ENCODE peak calls at places on chromosomes 6 and 20, in seven cellular contexts. K is prostate gland; A is CD8-positive, alpha-beta T cell; Q is left ventricle myocardium inferior; T is sigmoid colon; L is CD4-positive, alpha-beta memory T cell; Y is heart right ventricle. C is an unnamed sample.

GRCh38 chr20:33871362-33871761 is 60.2 kb downstream of the CHMP4B start:
- DNase-seq in A (no peak), Q (no peak), K (peak; percentile 67), L (no peak), Y (no peak), T (peak; percentile 75), C (no peak)

GRCh38 chr6:16471222-16471784 is 232.9 kb downstream of the GMPR start:
- DNase-seq in T (no peak), A (no peak), Q (no peak), K (no peak), L (no peak), Y (no peak), C (no peak)

GRCh38 chr6:46781478-46782378 is 11.5 kb upstream of the MEP1A start:
- DNase-seq in K (peak; percentile 75), T (no peak), Q (no peak), Y (no peak), L (peak; percentile 10), A (no peak), C (no peak)

GRCh38 chr6:21946298-21946783 is 350.5 kb downstream of the PRL start:
- DNase-seq in K (no peak), L (no peak), T (no peak), Y (no peak), Q (no peak), A (no peak), C (no peak)

GRCh38 chr20:63636752-63637633 is 10.1 kb upstream of the GMEB2 start:
- DNase-seq in A (no peak), T (no peak), Y (no peak), Q (no peak), L (no peak), K (no peak), C (peak; percentile 27)

GRCh38 chr6:23696946-23697345 is 429.1 kb upstream of the NRSN1 start:
- DNase-seq in Y (no peak), Q (no peak), T (no peak), L (no peak), K (peak; percentile 35), A (no peak), C (no peak)

GRCh38 chr6:143498428-143498827 is 13.1 kb downstream of the FUCA2 start:
- DNase-seq in A (no peak), Y (no peak), Q (no peak), K (no peak), T (no peak), L (peak; percentile 25), C (peak; percentile 33)

GRCh38 chr6:18260448-18261106 is 3.8 kb downstream of the DEK start:
- DNase-seq in Y (no peak), A (no peak), L (no peak), Q (no peak), T (no peak), K (no peak), C (no peak)

GRCh38 chr6:111985202-111985731 is 68.6 kb upstream of the CCN6 start:
- DNase-seq in L (peak; percentile 43), T (no peak), Q (no peak), K (peak; percentile 61), A (no peak), Y (no peak), C (no peak)

GRCh38 chr6:3892613-3893012 is 43.4 kb downstream of the FAM50B start:
- DNase-seq in A (no peak), Y (no peak), L (no peak), Q (no peak), T (no peak), K (no peak), C (no peak)

GRCh38 chr6:43930440-43931154 is 160.6 kb downstream of the VEGFA start:
- DNase-seq in A (no peak), T (peak; percentile 32), Q (peak; percentile 3), Y (no peak), L (no peak), K (no peak), C (no peak)

GRCh38 chr6:112227411-112227810 is 27.0 kb downstream of the LAMA4 start:
- DNase-seq in T (no peak), L (no peak), Q (no peak), A (no peak), Y (no peak), K (no peak), C (no peak)

GRCh38 chr20:1122388-1123315 is 4.2 kb downstream of the PSMF1 start:
- DNase-seq in A (no peak), K (peak; percentile 53), T (no peak), L (no peak), Y (peak; percentile 33), Q (peak; percentile 32), C (no peak)

GRCh38 chr6:104956663-104957294 is at the start of gene LIN28B:
- DNase-seq in A (no peak), L (no peak), Q (no peak), Y (no peak), K (no peak), T (no peak), C (no peak)

GRCh38 chr20:25360631-25361286 is 29.9 kb downstream of the ABHD12 start:
- DNase-seq in T (no peak), K (peak; percentile 68), Q (no peak), Y (no peak), A (no peak), L (no peak), C (no peak)

GRCh38 chr20:37680420-37680819 is 13.4 kb upstream of the CTNNBL1 start:
- DNase-seq in L (no peak), Y (no peak), T (no peak), K (no peak), Q (no peak), A (no peak), C (no peak)

GRCh38 chr20:37723668-37724067 is 29.8 kb downstream of the CTNNBL1 start:
- DNase-seq in T (no peak), Q (no peak), L (no peak), Y (no peak), K (peak; percentile 47), A (no peak), C (no peak)

GRCh38 chr6:73309784-73310502 is 44.1 kb downstream of the DPPA5 start:
- DNase-seq in A (no peak), K (peak; percentile 27), T (peak; percentile 69), Y (peak; percentile 60), L (peak; percentile 35), Q (peak; percentile 35), C (peak; percentile 9)

GRCh38 chr6:139027620-139028182 is 844 bp upstream of the ABRACL start:
- DNase-seq in T (no peak), K (no peak), L (peak; percentile 27), A (no peak), Q (no peak), Y (no peak), C (no peak)

GRCh38 chr20:48736636-48737035 is 91.2 kb downstream of the PREX1 start:
- DNase-seq in K (no peak), Y (no peak), L (no peak), Q (no peak), T (peak; percentile 4), A (no peak), C (no peak)
- H3K4me1 ChIP-seq in K (no peaks in the 10 kb centered on the region), Y (peaks cover 73% of the 10 kb centered on the region), L (peaks cover 61% of the 10 kb centered on the region), Q (peaks cover 57% of the 10 kb centered on the region), T (no peaks in the 10 kb centered on the region), A (peaks cover 61% of the 10 kb centered on the region), C (peaks cover 47% of the 10 kb centered on the region)

DNA sequence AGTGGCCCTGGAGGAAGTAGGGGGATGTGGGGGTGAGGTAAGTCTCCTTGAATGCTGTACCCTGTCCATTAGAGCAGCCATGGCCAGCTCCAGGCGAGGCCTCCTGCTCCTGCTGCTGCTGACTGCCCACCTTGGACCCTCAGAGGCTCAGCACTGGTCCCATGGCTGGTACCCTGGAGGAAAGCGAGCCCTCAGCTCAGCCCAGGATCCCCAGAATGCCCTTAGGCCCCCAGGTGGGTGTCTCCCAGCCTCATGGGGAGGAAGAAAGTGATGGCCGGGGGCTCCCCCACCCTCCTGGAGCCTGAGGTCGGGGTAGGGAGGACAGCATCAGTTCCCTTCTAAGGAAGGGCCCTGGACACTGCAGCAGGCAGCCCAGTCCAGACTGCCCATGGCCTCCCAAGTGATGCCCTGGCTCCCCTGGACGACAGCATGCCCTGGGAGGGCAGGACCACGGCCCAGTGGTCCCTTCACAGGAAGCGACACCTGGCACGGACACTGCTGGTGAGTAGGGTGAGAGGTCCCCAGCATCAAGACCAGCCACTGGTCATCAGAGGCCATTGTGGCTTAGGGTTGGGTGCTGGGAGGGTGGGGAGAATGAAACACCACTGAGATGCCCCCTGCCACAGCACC is 1.0 kb downstream of the GNRH2 start:
- DNase-seq in Q (no peak), T (no peak), Y (no peak), L (no peak), A (no peak), K (no peak), C (no peak)
- H3K27ac ChIP-seq in Q (peak overlapping the region; percentile 96), T (peak overlapping the region; percentile 91), Y (no peak overlapping the region), L (no peak overlapping the region), A (no peak overlapping the region), K (no peak overlapping the region), C (no peak overlapping the region)

DNA sequence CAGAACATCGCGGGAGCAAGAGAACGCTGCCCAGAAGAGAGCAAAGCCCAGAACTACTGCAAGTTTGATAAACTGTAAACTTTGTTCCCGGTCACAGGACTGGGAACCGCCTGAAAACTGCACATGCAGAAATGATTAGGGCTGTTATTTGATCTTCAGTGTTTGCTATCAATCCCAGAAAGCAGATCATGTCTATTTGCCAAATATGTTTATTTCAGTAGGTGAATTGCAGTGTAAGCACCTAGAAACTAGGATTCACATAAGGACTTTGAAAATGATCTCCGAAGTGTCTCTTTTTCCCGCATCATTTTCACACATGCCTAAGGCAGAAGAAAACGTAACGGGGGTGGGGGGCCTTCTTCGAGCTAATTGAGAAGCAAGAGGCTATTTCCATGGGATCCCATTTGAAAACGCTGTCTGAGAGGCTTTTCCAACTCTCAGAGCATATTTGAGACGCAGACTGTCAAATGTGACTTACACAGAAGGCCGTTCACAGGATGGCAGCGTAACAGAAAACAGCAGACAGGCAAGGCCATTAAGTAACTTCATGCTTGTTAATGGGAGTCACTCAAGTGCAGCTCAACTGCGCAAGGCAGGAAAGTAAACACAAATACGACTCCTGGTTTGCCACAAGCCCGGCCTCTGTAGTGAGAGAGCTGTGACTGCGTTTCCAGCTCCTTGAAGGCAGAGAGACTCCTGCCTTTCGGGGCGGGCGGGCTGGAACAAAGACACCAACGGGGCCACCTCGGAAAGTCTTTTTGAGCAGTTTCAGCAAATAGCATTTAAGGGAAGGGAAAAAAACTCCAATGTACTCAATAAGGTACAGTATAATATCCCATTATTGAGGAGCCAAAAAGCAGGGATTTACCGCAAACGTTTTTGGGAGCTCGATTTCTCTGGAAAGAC is 144.7 kb upstream of the ZNF217 start:
- DNase-seq in K (peak; percentile 94), L (no peak), A (no peak), T (no peak), Y (peak; percentile 53), Q (peak; percentile 54), C (no peak)
- H3K4me1 ChIP-seq in K (no peaks in the 10 kb centered on the region), L (peaks cover 26% of the 10 kb centered on the region), A (peaks cover 20% of the 10 kb centered on the region), T (no peaks in the 10 kb centered on the region), Y (peaks cover 69% of the 10 kb centered on the region), Q (peaks cover 52% of the 10 kb centered on the region), C (peaks cover 14% of the 10 kb centered on the region)

GRCh38 chr20:32753731-32754130 is 8.5 kb upstream of the DNMT3B start:
- DNase-seq in Y (no peak), K (no peak), L (no peak), Q (no peak), A (no peak), T (no peak), C (no peak)

GRCh38 chr20:32752458-32753250 is 9.4 kb upstream of the COMMD7 start:
- DNase-seq in A (no peak), Y (no peak), L (no peak), K (no peak), T (no peak), Q (no peak), C (no peak)

GRCh38 chr20:32749914-32750637 is 6.8 kb upstream of the COMMD7 start:
- DNase-seq in T (no peak), Y (no peak), A (no peak), L (no peak), K (no peak), Q (no peak), C (no peak)

GRCh38 chr20:32751309-32752020 is 8.2 kb upstream of the COMMD7 start:
- DNase-seq in Q (no peak), K (no peak), L (no peak), T (no peak), Y (no peak), A (no peak), C (no peak)

GRCh38 chr20:32752021-32752457 is 8.8 kb upstream of the COMMD7 start:
- DNase-seq in T (no peak), L (no peak), Y (no peak), K (no peak), A (no peak), Q (no peak), C (no peak)
- H3K27ac ChIP-seq in T (no peak overlapping the region), L (no peak overlapping the region), Y (no peak overlapping the region), K (no peak overlapping the region), A (no peak overlapping the region), Q (no peak overlapping the region), C (no peak overlapping the region)

C was measured in naive thymus-derived CD4-positive, alpha-beta T cell.